ENCODE peak calls at places on chromosome 15, in seven cellular contexts. One of them, this sample, is unnamed.
A peak's percentile ranks its signal among the peaks of the same experiment; 100 is the strongest.

GRCh38 chr15:52021128-52021671 is 2.2 kb downstream of the MAPK6 start:
- DNase-seq in esophagus squamous epithelium: no peak
- DNase-seq in SK-N-MC: peak; percentile 86
- DNase-seq in mesendoderm: peak; percentile 80
- DNase-seq in transverse colon: peak; percentile 47
- DNase-seq in naive thymus-derived CD4-positive, alpha-beta T cell: peak; percentile 12
- DNase-seq in substantia nigra: no peak
- DNase-seq in this sample: peak; percentile 81

GRCh38 chr15:79282371-79283251 is at the start of gene ANKRD34C:
- DNase-seq in SK-N-MC: no peak
- DNase-seq in naive thymus-derived CD4-positive, alpha-beta T cell: no peak
- DNase-seq in esophagus squamous epithelium: no peak
- DNase-seq in mesendoderm: no peak
- DNase-seq in substantia nigra: no peak
- DNase-seq in transverse colon: no peak
- DNase-seq in this sample: no peak

GRCh38 chr15:88657326-88658069 is 18.7 kb downstream of the ISG20 start:
- DNase-seq in transverse colon: no peak
- DNase-seq in naive thymus-derived CD4-positive, alpha-beta T cell: no peak
- DNase-seq in substantia nigra: peak; percentile 32
- DNase-seq in esophagus squamous epithelium: no peak
- DNase-seq in mesendoderm: peak; percentile 66
- DNase-seq in SK-N-MC: no peak
- DNase-seq in this sample: no peak

GRCh38 chr15:50816191-50816590 is 50.7 kb upstream of the SPPL2A start:
- DNase-seq in substantia nigra: no peak
- DNase-seq in SK-N-MC: no peak
- DNase-seq in transverse colon: peak; percentile 76
- DNase-seq in naive thymus-derived CD4-positive, alpha-beta T cell: no peak
- DNase-seq in esophagus squamous epithelium: no peak
- DNase-seq in mesendoderm: peak; percentile 62
- DNase-seq in this sample: peak; percentile 43

GRCh38 chr15:64774556-64775523 is 549 bp downstream of the RBPMS2 start:
- DNase-seq in transverse colon: no peak
- DNase-seq in esophagus squamous epithelium: no peak
- DNase-seq in naive thymus-derived CD4-positive, alpha-beta T cell: no peak
- DNase-seq in SK-N-MC: no peak
- DNase-seq in mesendoderm: peak; percentile 44
- DNase-seq in substantia nigra: no peak
- DNase-seq in this sample: no peak

GRCh38 chr15:74777769-74778598 is 3.9 kb upstream of the CSK start:
- DNase-seq in esophagus squamous epithelium: no peak
- DNase-seq in substantia nigra: no peak
- DNase-seq in transverse colon: no peak
- DNase-seq in naive thymus-derived CD4-positive, alpha-beta T cell: no peak
- DNase-seq in mesendoderm: no peak
- DNase-seq in SK-N-MC: no peak
- DNase-seq in this sample: no peak

GRCh38 chr15:74398183-74398582 is 30.7 kb upstream of the CYP11A1 start:
- DNase-seq in SK-N-MC: no peak
- DNase-seq in naive thymus-derived CD4-positive, alpha-beta T cell: no peak
- DNase-seq in mesendoderm: no peak
- DNase-seq in transverse colon: no peak
- DNase-seq in esophagus squamous epithelium: no peak
- DNase-seq in substantia nigra: no peak
- DNase-seq in this sample: no peak

GRCh38 chr15:39304931-39305728 is 275.7 kb upstream of the THBS1 start:
- DNase-seq in transverse colon: no peak
- DNase-seq in SK-N-MC: no peak
- DNase-seq in naive thymus-derived CD4-positive, alpha-beta T cell: no peak
- DNase-seq in mesendoderm: no peak
- DNase-seq in substantia nigra: no peak
- DNase-seq in esophagus squamous epithelium: no peak
- DNase-seq in this sample: no peak

GRCh38 chr15:78933187-78934062 is 11.4 kb downstream of the CTSH start:
- DNase-seq in naive thymus-derived CD4-positive, alpha-beta T cell: no peak
- DNase-seq in transverse colon: no peak
- DNase-seq in esophagus squamous epithelium: no peak
- DNase-seq in substantia nigra: no peak
- DNase-seq in mesendoderm: no peak
- DNase-seq in SK-N-MC: no peak
- DNase-seq in this sample: no peak

GRCh38 chr15:64875641-64876223 is 34.0 kb downstream of the PLEKHO2 start:
- DNase-seq in substantia nigra: no peak
- DNase-seq in naive thymus-derived CD4-positive, alpha-beta T cell: no peak
- DNase-seq in esophagus squamous epithelium: no peak
- DNase-seq in SK-N-MC: no peak
- DNase-seq in transverse colon: no peak
- DNase-seq in mesendoderm: no peak
- DNase-seq in this sample: no peak

GRCh38 chr15:67103432-67103831 is 38.0 kb downstream of the SMAD3 start:
- DNase-seq in substantia nigra: no peak
- DNase-seq in esophagus squamous epithelium: no peak
- DNase-seq in SK-N-MC: no peak
- DNase-seq in mesendoderm: no peak
- DNase-seq in naive thymus-derived CD4-positive, alpha-beta T cell: no peak
- DNase-seq in transverse colon: no peak
- DNase-seq in this sample: no peak

GRCh38 chr15:67104453-67104852 is 39.1 kb downstream of the SMAD3 start:
- DNase-seq in transverse colon: no peak
- DNase-seq in esophagus squamous epithelium: no peak
- DNase-seq in mesendoderm: no peak
- DNase-seq in naive thymus-derived CD4-positive, alpha-beta T cell: no peak
- DNase-seq in SK-N-MC: no peak
- DNase-seq in substantia nigra: no peak
- DNase-seq in this sample: no peak

GRCh38 chr15:67101981-67102929 is 36.9 kb downstream of the SMAD3 start:
- DNase-seq in substantia nigra: no peak
- DNase-seq in naive thymus-derived CD4-positive, alpha-beta T cell: no peak
- DNase-seq in mesendoderm: no peak
- DNase-seq in SK-N-MC: no peak
- DNase-seq in transverse colon: no peak
- DNase-seq in esophagus squamous epithelium: no peak
- DNase-seq in this sample: no peak

GRCh38 chr15:67103869-67104268 is 38.5 kb downstream of the SMAD3 start:
- DNase-seq in SK-N-MC: no peak
- DNase-seq in mesendoderm: no peak
- DNase-seq in naive thymus-derived CD4-positive, alpha-beta T cell: peak; percentile 45
- DNase-seq in transverse colon: no peak
- DNase-seq in esophagus squamous epithelium: no peak
- DNase-seq in substantia nigra: no peak
- DNase-seq in this sample: no peak

DNA sequence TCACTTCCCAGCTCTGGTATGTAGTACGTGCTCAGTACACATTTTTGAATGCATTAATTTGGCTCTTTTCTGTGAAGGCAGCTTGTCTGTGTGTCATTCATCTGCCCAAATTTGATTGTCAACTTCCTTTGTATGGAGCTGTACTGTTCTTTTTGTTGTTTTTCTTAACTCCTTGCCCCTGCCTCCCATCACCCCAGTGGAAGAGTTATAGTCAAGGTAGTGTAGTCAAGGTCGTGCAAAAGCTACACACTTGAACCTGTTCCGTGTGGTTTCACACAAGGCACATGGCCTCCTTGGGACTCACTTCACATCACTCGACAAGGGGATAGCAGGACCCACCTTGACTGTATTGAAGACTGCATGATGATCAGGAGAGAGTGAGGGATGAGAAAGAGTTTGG is 37.6 kb downstream of the SMAD3 start:
- DNase-seq in naive thymus-derived CD4-positive, alpha-beta T cell: no peak
- DNase-seq in esophagus squamous epithelium: no peak
- DNase-seq in mesendoderm: no peak
- DNase-seq in substantia nigra: no peak
- DNase-seq in transverse colon: no peak
- DNase-seq in SK-N-MC: no peak
- DNase-seq in this sample: no peak
- H3K27ac ChIP-seq in naive thymus-derived CD4-positive, alpha-beta T cell: no peak overlapping the region
- H3K27ac ChIP-seq in esophagus squamous epithelium: peak overlapping the region; percentile 95
- H3K27ac ChIP-seq in mesendoderm: no peak overlapping the region
- H3K27ac ChIP-seq in substantia nigra: no peak overlapping the region
- H3K27ac ChIP-seq in transverse colon: peak overlapping the region; percentile 80
- H3K27ac ChIP-seq in SK-N-MC: no peak overlapping the region
- H3K27ac ChIP-seq in this sample: no peak overlapping the region

DNA sequence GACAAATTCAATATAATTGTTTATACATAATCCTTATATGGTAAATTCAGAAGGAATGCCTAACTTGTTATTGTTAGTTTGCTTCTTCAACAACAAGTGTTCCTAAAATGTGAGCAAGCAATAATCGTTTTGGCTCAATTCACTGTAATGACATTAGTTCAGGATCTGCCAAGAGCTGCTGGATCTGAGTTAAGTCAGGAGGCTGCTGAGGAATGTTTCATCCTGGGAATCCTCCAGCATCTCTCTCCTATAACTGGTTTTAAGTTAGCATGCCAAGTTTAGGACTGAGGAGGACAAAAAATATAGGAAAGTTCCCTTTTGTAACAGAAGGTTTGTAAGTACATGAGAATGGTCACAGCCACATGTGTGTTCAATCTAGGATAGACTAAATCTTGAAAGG is 4.9 kb upstream of the GTF2A2 start:
- DNase-seq in SK-N-MC: no peak
- DNase-seq in mesendoderm: no peak
- DNase-seq in esophagus squamous epithelium: no peak
- DNase-seq in transverse colon: no peak
- DNase-seq in naive thymus-derived CD4-positive, alpha-beta T cell: no peak
- DNase-seq in substantia nigra: no peak
- DNase-seq in this sample: no peak
- H3K27ac ChIP-seq in SK-N-MC: no peak overlapping the region
- H3K27ac ChIP-seq in mesendoderm: no peak overlapping the region
- H3K27ac ChIP-seq in esophagus squamous epithelium: no peak overlapping the region
- H3K27ac ChIP-seq in transverse colon: no peak overlapping the region
- H3K27ac ChIP-seq in naive thymus-derived CD4-positive, alpha-beta T cell: no peak overlapping the region
- H3K27ac ChIP-seq in substantia nigra: no peak overlapping the region
- H3K27ac ChIP-seq in this sample: no peak overlapping the region

GRCh38 chr15:25345943-25346342 is 92.9 kb downstream of the UBE3A start:
- DNase-seq in naive thymus-derived CD4-positive, alpha-beta T cell: no peak
- DNase-seq in mesendoderm: peak; percentile 70
- DNase-seq in transverse colon: no peak
- DNase-seq in SK-N-MC: no peak
- DNase-seq in esophagus squamous epithelium: no peak
- DNase-seq in substantia nigra: peak; percentile 44
- DNase-seq in this sample: no peak
- H3K27ac ChIP-seq in naive thymus-derived CD4-positive, alpha-beta T cell: no peak overlapping the region
- H3K27ac ChIP-seq in mesendoderm: no peak overlapping the region
- H3K27ac ChIP-seq in transverse colon: no peak overlapping the region
- H3K27ac ChIP-seq in SK-N-MC: no peak overlapping the region
- H3K27ac ChIP-seq in esophagus squamous epithelium: peak overlapping the region; percentile 37
- H3K27ac ChIP-seq in substantia nigra: no peak overlapping the region
- H3K27ac ChIP-seq in this sample: peak overlapping the region; percentile 28

GRCh38 chr15:91521996-91522395 is 331.5 kb upstream of the SLCO3A1 start:
- DNase-seq in esophagus squamous epithelium: no peak
- DNase-seq in transverse colon: no peak
- DNase-seq in mesendoderm: no peak
- DNase-seq in naive thymus-derived CD4-positive, alpha-beta T cell: no peak
- DNase-seq in substantia nigra: no peak
- DNase-seq in SK-N-MC: no peak
- DNase-seq in this sample: no peak

GRCh38 chr15:91517491-91518200 is 335.9 kb upstream of the SLCO3A1 start:
- DNase-seq in esophagus squamous epithelium: no peak
- DNase-seq in naive thymus-derived CD4-positive, alpha-beta T cell: no peak
- DNase-seq in SK-N-MC: no peak
- DNase-seq in mesendoderm: peak; percentile 58
- DNase-seq in transverse colon: no peak
- DNase-seq in substantia nigra: no peak
- DNase-seq in this sample: no peak

GRCh38 chr15:91520848-91521247 is 332.7 kb upstream of the SLCO3A1 start:
- DNase-seq in mesendoderm: no peak
- DNase-seq in esophagus squamous epithelium: no peak
- DNase-seq in transverse colon: no peak
- DNase-seq in substantia nigra: no peak
- DNase-seq in SK-N-MC: no peak
- DNase-seq in naive thymus-derived CD4-positive, alpha-beta T cell: no peak
- DNase-seq in this sample: no peak

GRCh38 chr15:91515188-91515754 is 338.2 kb upstream of the SLCO3A1 start:
- DNase-seq in esophagus squamous epithelium: no peak
- DNase-seq in substantia nigra: no peak
- DNase-seq in mesendoderm: no peak
- DNase-seq in SK-N-MC: no peak
- DNase-seq in transverse colon: no peak
- DNase-seq in naive thymus-derived CD4-positive, alpha-beta T cell: no peak
- DNase-seq in this sample: peak; percentile 85

DNA sequence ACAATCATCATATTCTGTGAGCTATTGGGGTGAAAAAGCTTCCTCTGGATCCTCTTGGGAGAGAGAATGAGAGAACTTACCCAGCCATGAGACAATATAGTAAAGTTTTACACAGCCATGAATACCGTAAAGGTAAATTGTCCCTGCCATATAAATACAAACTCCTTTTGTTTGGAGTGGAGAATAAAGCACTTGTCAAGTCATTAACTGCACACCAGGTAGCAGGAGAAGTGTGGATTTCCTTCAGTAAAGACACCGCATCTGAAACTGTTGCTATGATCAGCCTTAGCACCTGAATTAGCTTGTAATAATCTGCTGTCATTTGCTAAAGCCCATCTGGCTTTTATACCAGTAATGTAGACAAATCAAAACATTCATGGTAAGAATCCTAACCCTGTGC is 336.6 kb upstream of the SLCO3A1 start:
- DNase-seq in naive thymus-derived CD4-positive, alpha-beta T cell: no peak
- DNase-seq in substantia nigra: no peak
- DNase-seq in transverse colon: no peak
- DNase-seq in mesendoderm: peak; percentile 67
- DNase-seq in SK-N-MC: no peak
- DNase-seq in esophagus squamous epithelium: no peak
- DNase-seq in this sample: no peak
- H3K27ac ChIP-seq in naive thymus-derived CD4-positive, alpha-beta T cell: no peak overlapping the region
- H3K27ac ChIP-seq in substantia nigra: no peak overlapping the region
- H3K27ac ChIP-seq in transverse colon: no peak overlapping the region
- H3K27ac ChIP-seq in mesendoderm: peak overlapping the region; percentile 50
- H3K27ac ChIP-seq in SK-N-MC: no peak overlapping the region
- H3K27ac ChIP-seq in esophagus squamous epithelium: no peak overlapping the region
- H3K27ac ChIP-seq in this sample: peak overlapping the region; percentile 44

GRCh38 chr15:95017950-95018349 is 786.6 kb downstream of the MCTP2 start:
- DNase-seq in SK-N-MC: no peak
- DNase-seq in mesendoderm: peak; percentile 90
- DNase-seq in substantia nigra: no peak
- DNase-seq in transverse colon: peak; percentile 16
- DNase-seq in naive thymus-derived CD4-positive, alpha-beta T cell: no peak
- DNase-seq in esophagus squamous epithelium: no peak
- DNase-seq in this sample: no peak
- H3K27ac ChIP-seq in SK-N-MC: no peak overlapping the region
- H3K27ac ChIP-seq in mesendoderm: no peak overlapping the region
- H3K27ac ChIP-seq in substantia nigra: no peak overlapping the region
- H3K27ac ChIP-seq in transverse colon: no peak overlapping the region
- H3K27ac ChIP-seq in naive thymus-derived CD4-positive, alpha-beta T cell: no peak overlapping the region
- H3K27ac ChIP-seq in esophagus squamous epithelium: peak overlapping the region; percentile 15
- H3K27ac ChIP-seq in this sample: no peak overlapping the region

This sample was measured in epithelial cell of prostate.